ENCODE peak calls at places on chromosomes 16 and 17, in ten cellular contexts. One of them, this sample, is unnamed.

GRCh38 chr17:38450699-38451029 is 22.4 kb downstream of the ARHGAP23 start:
- DNase-seq in CD14-positive monocyte: no peak
- DNase-seq in T47D: no peak
- DNase-seq in stimulated activated CD8-positive, alpha-beta memory T cell treated with anti-CD3 and anti-CD28 coated beads, Interleukin-15, amount 100 ng/mL, for 4 hours: no peak
- DNase-seq in NCI-H1930: no peak
- DNase-seq in activated CD4-positive, alpha-beta T cell treated with anti-CD3 and anti-CD28 coated beads for 24 hours: no peak
- DNase-seq in activated naive CD8-positive, alpha-beta T cell treated with anti-CD3 and anti-CD28 coated beads, Interleukin-2, amount 10 ng/mL, durations not matched to agents 7 days and 5 days: no peak
- DNase-seq in T-helper 2 cell: no peak
- DNase-seq in SK-N-DZ: no peak
- DNase-seq in activated gamma-delta T cell treated with anti-CD3 and anti-CD28 coated beads, Interleukin-2, amount 50 U/mL, for 16 hours: no peak
- DNase-seq in this sample: no peak

GRCh38 chr17:47201168-47201567 is 8.0 kb upstream of the MYL4 start:
- DNase-seq in CD14-positive monocyte: no peak
- DNase-seq in T47D: no peak
- DNase-seq in stimulated activated CD8-positive, alpha-beta memory T cell treated with anti-CD3 and anti-CD28 coated beads, Interleukin-15, amount 100 ng/mL, for 4 hours: no peak
- DNase-seq in NCI-H1930: no peak
- DNase-seq in activated CD4-positive, alpha-beta T cell treated with anti-CD3 and anti-CD28 coated beads for 24 hours: no peak
- DNase-seq in activated naive CD8-positive, alpha-beta T cell treated with anti-CD3 and anti-CD28 coated beads, Interleukin-2, amount 10 ng/mL, durations not matched to agents 7 days and 5 days: no peak
- DNase-seq in T-helper 2 cell: no peak
- DNase-seq in SK-N-DZ: no peak
- DNase-seq in activated gamma-delta T cell treated with anti-CD3 and anti-CD28 coated beads, Interleukin-2, amount 50 U/mL, for 16 hours: no peak
- DNase-seq in this sample: no peak

GRCh38 chr17:63446218-63446980 is at the start of gene CYB561:
- DNase-seq in CD14-positive monocyte: peak
- DNase-seq in T47D: peak
- DNase-seq in stimulated activated CD8-positive, alpha-beta memory T cell treated with anti-CD3 and anti-CD28 coated beads, Interleukin-15, amount 100 ng/mL, for 4 hours: peak
- DNase-seq in NCI-H1930: peak
- DNase-seq in activated CD4-positive, alpha-beta T cell treated with anti-CD3 and anti-CD28 coated beads for 24 hours: peak
- DNase-seq in activated naive CD8-positive, alpha-beta T cell treated with anti-CD3 and anti-CD28 coated beads, Interleukin-2, amount 10 ng/mL, durations not matched to agents 7 days and 5 days: peak
- DNase-seq in T-helper 2 cell: peak
- DNase-seq in SK-N-DZ: no peak
- DNase-seq in activated gamma-delta T cell treated with anti-CD3 and anti-CD28 coated beads, Interleukin-2, amount 50 U/mL, for 16 hours: peak
- DNase-seq in this sample: peak

GRCh38 chr17:38735161-38735997 is 5.2 kb downstream of the CISD3 start:
- DNase-seq in CD14-positive monocyte: no peak
- DNase-seq in T47D: peak
- DNase-seq in stimulated activated CD8-positive, alpha-beta memory T cell treated with anti-CD3 and anti-CD28 coated beads, Interleukin-15, amount 100 ng/mL, for 4 hours: peak
- DNase-seq in NCI-H1930: peak
- DNase-seq in activated CD4-positive, alpha-beta T cell treated with anti-CD3 and anti-CD28 coated beads for 24 hours: peak
- DNase-seq in activated naive CD8-positive, alpha-beta T cell treated with anti-CD3 and anti-CD28 coated beads, Interleukin-2, amount 10 ng/mL, durations not matched to agents 7 days and 5 days: peak
- DNase-seq in T-helper 2 cell: peak
- DNase-seq in SK-N-DZ: peak
- DNase-seq in activated gamma-delta T cell treated with anti-CD3 and anti-CD28 coated beads, Interleukin-2, amount 50 U/mL, for 16 hours: peak
- DNase-seq in this sample: peak

GRCh38 chr17:31130286-31131224 is 35.8 kb downstream of the NF1 start:
- DNase-seq in CD14-positive monocyte: no peak
- DNase-seq in T47D: no peak
- DNase-seq in stimulated activated CD8-positive, alpha-beta memory T cell treated with anti-CD3 and anti-CD28 coated beads, Interleukin-15, amount 100 ng/mL, for 4 hours: no peak
- DNase-seq in NCI-H1930: no peak
- DNase-seq in activated CD4-positive, alpha-beta T cell treated with anti-CD3 and anti-CD28 coated beads for 24 hours: no peak
- DNase-seq in activated naive CD8-positive, alpha-beta T cell treated with anti-CD3 and anti-CD28 coated beads, Interleukin-2, amount 10 ng/mL, durations not matched to agents 7 days and 5 days: no peak
- DNase-seq in T-helper 2 cell: no peak
- DNase-seq in SK-N-DZ: no peak
- DNase-seq in activated gamma-delta T cell treated with anti-CD3 and anti-CD28 coated beads, Interleukin-2, amount 50 U/mL, for 16 hours: no peak
- DNase-seq in this sample: no peak

GRCh38 chr17:74031314-74032080 is 172.0 kb upstream of the RPL38 start:
- DNase-seq in CD14-positive monocyte: no peak
- DNase-seq in T47D: no peak
- DNase-seq in stimulated activated CD8-positive, alpha-beta memory T cell treated with anti-CD3 and anti-CD28 coated beads, Interleukin-15, amount 100 ng/mL, for 4 hours: no peak
- DNase-seq in NCI-H1930: no peak
- DNase-seq in activated CD4-positive, alpha-beta T cell treated with anti-CD3 and anti-CD28 coated beads for 24 hours: no peak
- DNase-seq in activated naive CD8-positive, alpha-beta T cell treated with anti-CD3 and anti-CD28 coated beads, Interleukin-2, amount 10 ng/mL, durations not matched to agents 7 days and 5 days: no peak
- DNase-seq in T-helper 2 cell: no peak
- DNase-seq in SK-N-DZ: no peak
- DNase-seq in activated gamma-delta T cell treated with anti-CD3 and anti-CD28 coated beads, Interleukin-2, amount 50 U/mL, for 16 hours: no peak
- DNase-seq in this sample: no peak

GRCh38 chr17:46917516-46917915 is 5.4 kb upstream of the GOSR2 start:
- DNase-seq in CD14-positive monocyte: no peak
- DNase-seq in T47D: no peak
- DNase-seq in stimulated activated CD8-positive, alpha-beta memory T cell treated with anti-CD3 and anti-CD28 coated beads, Interleukin-15, amount 100 ng/mL, for 4 hours: no peak
- DNase-seq in NCI-H1930: no peak
- DNase-seq in activated CD4-positive, alpha-beta T cell treated with anti-CD3 and anti-CD28 coated beads for 24 hours: no peak
- DNase-seq in activated naive CD8-positive, alpha-beta T cell treated with anti-CD3 and anti-CD28 coated beads, Interleukin-2, amount 10 ng/mL, durations not matched to agents 7 days and 5 days: no peak
- DNase-seq in T-helper 2 cell: no peak
- DNase-seq in SK-N-DZ: no peak
- DNase-seq in activated gamma-delta T cell treated with anti-CD3 and anti-CD28 coated beads, Interleukin-2, amount 50 U/mL, for 16 hours: no peak
- DNase-seq in this sample: no peak

GRCh38 chr17:69820881-69821473 is 254.0 kb upstream of the KCNJ16 start:
- DNase-seq in CD14-positive monocyte: no peak
- DNase-seq in T47D: no peak
- DNase-seq in stimulated activated CD8-positive, alpha-beta memory T cell treated with anti-CD3 and anti-CD28 coated beads, Interleukin-15, amount 100 ng/mL, for 4 hours: no peak
- DNase-seq in NCI-H1930: no peak
- DNase-seq in activated CD4-positive, alpha-beta T cell treated with anti-CD3 and anti-CD28 coated beads for 24 hours: no peak
- DNase-seq in activated naive CD8-positive, alpha-beta T cell treated with anti-CD3 and anti-CD28 coated beads, Interleukin-2, amount 10 ng/mL, durations not matched to agents 7 days and 5 days: no peak
- DNase-seq in T-helper 2 cell: no peak
- DNase-seq in SK-N-DZ: no peak
- DNase-seq in activated gamma-delta T cell treated with anti-CD3 and anti-CD28 coated beads, Interleukin-2, amount 50 U/mL, for 16 hours: no peak
- DNase-seq in this sample: no peak

GRCh38 chr17:41464682-41465081 is 2.5 kb downstream of the KRT32 start:
- DNase-seq in CD14-positive monocyte: no peak
- DNase-seq in T47D: peak
- DNase-seq in stimulated activated CD8-positive, alpha-beta memory T cell treated with anti-CD3 and anti-CD28 coated beads, Interleukin-15, amount 100 ng/mL, for 4 hours: no peak
- DNase-seq in NCI-H1930: no peak
- DNase-seq in activated CD4-positive, alpha-beta T cell treated with anti-CD3 and anti-CD28 coated beads for 24 hours: no peak
- DNase-seq in activated naive CD8-positive, alpha-beta T cell treated with anti-CD3 and anti-CD28 coated beads, Interleukin-2, amount 10 ng/mL, durations not matched to agents 7 days and 5 days: no peak
- DNase-seq in T-helper 2 cell: no peak
- DNase-seq in SK-N-DZ: no peak
- DNase-seq in activated gamma-delta T cell treated with anti-CD3 and anti-CD28 coated beads, Interleukin-2, amount 50 U/mL, for 16 hours: no peak
- DNase-seq in this sample: no peak

GRCh38 chr16:46747777-46748651 is at the start of gene MYLK3:
- DNase-seq in CD14-positive monocyte: no peak
- DNase-seq in T47D: no peak
- DNase-seq in stimulated activated CD8-positive, alpha-beta memory T cell treated with anti-CD3 and anti-CD28 coated beads, Interleukin-15, amount 100 ng/mL, for 4 hours: no peak
- DNase-seq in NCI-H1930: no peak
- DNase-seq in activated CD4-positive, alpha-beta T cell treated with anti-CD3 and anti-CD28 coated beads for 24 hours: no peak
- DNase-seq in activated naive CD8-positive, alpha-beta T cell treated with anti-CD3 and anti-CD28 coated beads, Interleukin-2, amount 10 ng/mL, durations not matched to agents 7 days and 5 days: no peak
- DNase-seq in T-helper 2 cell: no peak
- DNase-seq in SK-N-DZ: no peak
- DNase-seq in activated gamma-delta T cell treated with anti-CD3 and anti-CD28 coated beads, Interleukin-2, amount 50 U/mL, for 16 hours: no peak
- DNase-seq in this sample: peak

GRCh38 chr16:53565300-53565699 is 62.3 kb upstream of the AKTIP start:
- DNase-seq in CD14-positive monocyte: no peak
- DNase-seq in T47D: no peak
- DNase-seq in stimulated activated CD8-positive, alpha-beta memory T cell treated with anti-CD3 and anti-CD28 coated beads, Interleukin-15, amount 100 ng/mL, for 4 hours: no peak
- DNase-seq in NCI-H1930: no peak
- DNase-seq in activated CD4-positive, alpha-beta T cell treated with anti-CD3 and anti-CD28 coated beads for 24 hours: no peak
- DNase-seq in activated naive CD8-positive, alpha-beta T cell treated with anti-CD3 and anti-CD28 coated beads, Interleukin-2, amount 10 ng/mL, durations not matched to agents 7 days and 5 days: no peak
- DNase-seq in T-helper 2 cell: no peak
- DNase-seq in SK-N-DZ: no peak
- DNase-seq in activated gamma-delta T cell treated with anti-CD3 and anti-CD28 coated beads, Interleukin-2, amount 50 U/mL, for 16 hours: no peak
- DNase-seq in this sample: no peak

GRCh38 chr16:84138824-84139627 is 6.0 kb downstream of the HSDL1 start:
- DNase-seq in CD14-positive monocyte: no peak
- DNase-seq in T47D: no peak
- DNase-seq in stimulated activated CD8-positive, alpha-beta memory T cell treated with anti-CD3 and anti-CD28 coated beads, Interleukin-15, amount 100 ng/mL, for 4 hours: no peak
- DNase-seq in NCI-H1930: no peak
- DNase-seq in activated CD4-positive, alpha-beta T cell treated with anti-CD3 and anti-CD28 coated beads for 24 hours: no peak
- DNase-seq in activated naive CD8-positive, alpha-beta T cell treated with anti-CD3 and anti-CD28 coated beads, Interleukin-2, amount 10 ng/mL, durations not matched to agents 7 days and 5 days: no peak
- DNase-seq in T-helper 2 cell: peak
- DNase-seq in SK-N-DZ: no peak
- DNase-seq in activated gamma-delta T cell treated with anti-CD3 and anti-CD28 coated beads, Interleukin-2, amount 50 U/mL, for 16 hours: no peak
- DNase-seq in this sample: peak

GRCh38 chr16:66190411-66190810 is 176.1 kb upstream of the CDH5 start:
- DNase-seq in CD14-positive monocyte: no peak
- DNase-seq in T47D: no peak
- DNase-seq in stimulated activated CD8-positive, alpha-beta memory T cell treated with anti-CD3 and anti-CD28 coated beads, Interleukin-15, amount 100 ng/mL, for 4 hours: no peak
- DNase-seq in NCI-H1930: no peak
- DNase-seq in activated CD4-positive, alpha-beta T cell treated with anti-CD3 and anti-CD28 coated beads for 24 hours: no peak
- DNase-seq in activated naive CD8-positive, alpha-beta T cell treated with anti-CD3 and anti-CD28 coated beads, Interleukin-2, amount 10 ng/mL, durations not matched to agents 7 days and 5 days: no peak
- DNase-seq in T-helper 2 cell: no peak
- DNase-seq in SK-N-DZ: no peak
- DNase-seq in activated gamma-delta T cell treated with anti-CD3 and anti-CD28 coated beads, Interleukin-2, amount 50 U/mL, for 16 hours: no peak
- DNase-seq in this sample: no peak

GRCh38 chr17:3046753-3047152 is 16.7 kb downstream of the OR1D5 start:
- DNase-seq in CD14-positive monocyte: no peak
- DNase-seq in T47D: no peak
- DNase-seq in stimulated activated CD8-positive, alpha-beta memory T cell treated with anti-CD3 and anti-CD28 coated beads, Interleukin-15, amount 100 ng/mL, for 4 hours: no peak
- DNase-seq in NCI-H1930: no peak
- DNase-seq in activated CD4-positive, alpha-beta T cell treated with anti-CD3 and anti-CD28 coated beads for 24 hours: no peak
- DNase-seq in activated naive CD8-positive, alpha-beta T cell treated with anti-CD3 and anti-CD28 coated beads, Interleukin-2, amount 10 ng/mL, durations not matched to agents 7 days and 5 days: no peak
- DNase-seq in T-helper 2 cell: no peak
- DNase-seq in SK-N-DZ: no peak
- DNase-seq in activated gamma-delta T cell treated with anti-CD3 and anti-CD28 coated beads, Interleukin-2, amount 50 U/mL, for 16 hours: no peak
- DNase-seq in this sample: no peak

GRCh38 chr16:78325532-78325931 is 226.1 kb downstream of the WWOX start:
- DNase-seq in CD14-positive monocyte: no peak
- DNase-seq in T47D: no peak
- DNase-seq in stimulated activated CD8-positive, alpha-beta memory T cell treated with anti-CD3 and anti-CD28 coated beads, Interleukin-15, amount 100 ng/mL, for 4 hours: no peak
- DNase-seq in NCI-H1930: no peak
- DNase-seq in activated CD4-positive, alpha-beta T cell treated with anti-CD3 and anti-CD28 coated beads for 24 hours: no peak
- DNase-seq in activated naive CD8-positive, alpha-beta T cell treated with anti-CD3 and anti-CD28 coated beads, Interleukin-2, amount 10 ng/mL, durations not matched to agents 7 days and 5 days: no peak
- DNase-seq in T-helper 2 cell: no peak
- DNase-seq in SK-N-DZ: peak
- DNase-seq in activated gamma-delta T cell treated with anti-CD3 and anti-CD28 coated beads, Interleukin-2, amount 50 U/mL, for 16 hours: no peak
- DNase-seq in this sample: no peak

GRCh38 chr16:3971706-3972105 is 91.2 kb upstream of the CREBBP start:
- DNase-seq in CD14-positive monocyte: no peak
- DNase-seq in T47D: no peak
- DNase-seq in stimulated activated CD8-positive, alpha-beta memory T cell treated with anti-CD3 and anti-CD28 coated beads, Interleukin-15, amount 100 ng/mL, for 4 hours: no peak
- DNase-seq in NCI-H1930: no peak
- DNase-seq in activated CD4-positive, alpha-beta T cell treated with anti-CD3 and anti-CD28 coated beads for 24 hours: no peak
- DNase-seq in activated naive CD8-positive, alpha-beta T cell treated with anti-CD3 and anti-CD28 coated beads, Interleukin-2, amount 10 ng/mL, durations not matched to agents 7 days and 5 days: no peak
- DNase-seq in T-helper 2 cell: no peak
- DNase-seq in SK-N-DZ: no peak
- DNase-seq in activated gamma-delta T cell treated with anti-CD3 and anti-CD28 coated beads, Interleukin-2, amount 50 U/mL, for 16 hours: no peak
- DNase-seq in this sample: no peak

GRCh38 chr17:74199306-74200092 is 4.0 kb upstream of the RPL38 start:
- DNase-seq in CD14-positive monocyte: no peak
- DNase-seq in T47D: peak
- DNase-seq in stimulated activated CD8-positive, alpha-beta memory T cell treated with anti-CD3 and anti-CD28 coated beads, Interleukin-15, amount 100 ng/mL, for 4 hours: no peak
- DNase-seq in NCI-H1930: no peak
- DNase-seq in activated CD4-positive, alpha-beta T cell treated with anti-CD3 and anti-CD28 coated beads for 24 hours: peak
- DNase-seq in activated naive CD8-positive, alpha-beta T cell treated with anti-CD3 and anti-CD28 coated beads, Interleukin-2, amount 10 ng/mL, durations not matched to agents 7 days and 5 days: peak
- DNase-seq in T-helper 2 cell: peak
- DNase-seq in SK-N-DZ: peak
- DNase-seq in activated gamma-delta T cell treated with anti-CD3 and anti-CD28 coated beads, Interleukin-2, amount 50 U/mL, for 16 hours: peak
- DNase-seq in this sample: peak

GRCh38 chr17:44968225-44969143 is at the start of gene C1QL1:
- DNase-seq in CD14-positive monocyte: peak
- DNase-seq in T47D: peak
- DNase-seq in stimulated activated CD8-positive, alpha-beta memory T cell treated with anti-CD3 and anti-CD28 coated beads, Interleukin-15, amount 100 ng/mL, for 4 hours: peak
- DNase-seq in NCI-H1930: peak
- DNase-seq in activated CD4-positive, alpha-beta T cell treated with anti-CD3 and anti-CD28 coated beads for 24 hours: peak
- DNase-seq in activated naive CD8-positive, alpha-beta T cell treated with anti-CD3 and anti-CD28 coated beads, Interleukin-2, amount 10 ng/mL, durations not matched to agents 7 days and 5 days: peak
- DNase-seq in T-helper 2 cell: peak
- DNase-seq in SK-N-DZ: peak
- DNase-seq in activated gamma-delta T cell treated with anti-CD3 and anti-CD28 coated beads, Interleukin-2, amount 50 U/mL, for 16 hours: peak
- DNase-seq in this sample: peak

This sample was measured in HuH-7.5.